ENCODE peak calls at places on chromosomes 4 and X, in ten cellular contexts. J is upper lobe of left lung, O is HCT116, X is heart left ventricle, N is right lobe of liver, Z is body of pancreas, Y is IMR-90, R is K562, P is HepG2, T is GM12878. U is an unnamed sample. For H3K27me3, the result is how much of the 10 kb centered on the place peaks cover.

GRCh38 chr4:155708782-155709181 is 42.1 kb downstream of the GUCY1A1 start:
- ATAC-seq in R (no peak), J (no peak), Y (no peak), Z (no peak), N (no peak), O (no peak), T (no peak), P (no peak), X (no peak), U (no peak)

GRCh38 chr4:60913026-60913425 is 287.1 kb upstream of the ADGRL3 start:
- ATAC-seq in R (no peak), T (no peak), O (no peak), X (no peak), N (no peak), Z (no peak), P (no peak), Y (no peak), J (no peak), U (no peak)

GRCh38 chrX:129600981-129601424 is 53.8 kb downstream of the APLN start:
- ATAC-seq in Y (peak), P (peak), N (peak), Z (no peak), R (peak), X (peak), T (peak), O (peak), J (peak), U (peak)

GRCh38 chrX:6227445-6227820 is 1.2 kb downstream of the NLGN4X start:
- ATAC-seq in R (no peak), O (no peak), Z (no peak), T (no peak), P (no peak), J (no peak), N (no peak), X (no peak), Y (no peak), U (no peak)

GRCh38 chr4:20251061-20251795 is 477 bp upstream of the SLIT2 start:
- ATAC-seq in X (no peak), O (peak), P (peak), T (no peak), R (peak), J (no peak), Y (peak), Z (no peak), N (no peak), U (peak)

GRCh38 chr4:102322736-102323135 is 22.5 kb downstream of the SLC39A8 start:
- ATAC-seq in Y (no peak), Z (no peak), N (no peak), O (no peak), P (no peak), J (no peak), X (no peak), R (peak), T (peak), U (no peak)

GRCh38 chr4:153579872-153580271 is 104.2 kb upstream of the TLR2 start:
- ATAC-seq in T (peak), J (no peak), N (no peak), P (no peak), Z (no peak), Y (no peak), R (no peak), O (no peak), X (no peak), U (no peak)

GRCh38 chr4:147284218-147284617 is 196.7 kb upstream of the EDNRA start:
- ATAC-seq in X (no peak), Y (no peak), Z (no peak), P (no peak), O (no peak), R (no peak), J (no peak), N (no peak), T (no peak), U (no peak)

GRCh38 chr4:20684852-20685763 is 15.2 kb upstream of the PACRGL start:
- ATAC-seq in O (no peak), T (peak), R (peak), Y (peak), J (peak), P (no peak), Z (no peak), N (peak), X (no peak), U (no peak)

GRCh38 chr4:148288448-148288847 is 153.8 kb downstream of the NR3C2 start:
- ATAC-seq in Y (no peak), R (no peak), O (no peak), Z (no peak), J (no peak), T (no peak), N (no peak), X (peak), P (no peak), U (no peak)

DNA sequence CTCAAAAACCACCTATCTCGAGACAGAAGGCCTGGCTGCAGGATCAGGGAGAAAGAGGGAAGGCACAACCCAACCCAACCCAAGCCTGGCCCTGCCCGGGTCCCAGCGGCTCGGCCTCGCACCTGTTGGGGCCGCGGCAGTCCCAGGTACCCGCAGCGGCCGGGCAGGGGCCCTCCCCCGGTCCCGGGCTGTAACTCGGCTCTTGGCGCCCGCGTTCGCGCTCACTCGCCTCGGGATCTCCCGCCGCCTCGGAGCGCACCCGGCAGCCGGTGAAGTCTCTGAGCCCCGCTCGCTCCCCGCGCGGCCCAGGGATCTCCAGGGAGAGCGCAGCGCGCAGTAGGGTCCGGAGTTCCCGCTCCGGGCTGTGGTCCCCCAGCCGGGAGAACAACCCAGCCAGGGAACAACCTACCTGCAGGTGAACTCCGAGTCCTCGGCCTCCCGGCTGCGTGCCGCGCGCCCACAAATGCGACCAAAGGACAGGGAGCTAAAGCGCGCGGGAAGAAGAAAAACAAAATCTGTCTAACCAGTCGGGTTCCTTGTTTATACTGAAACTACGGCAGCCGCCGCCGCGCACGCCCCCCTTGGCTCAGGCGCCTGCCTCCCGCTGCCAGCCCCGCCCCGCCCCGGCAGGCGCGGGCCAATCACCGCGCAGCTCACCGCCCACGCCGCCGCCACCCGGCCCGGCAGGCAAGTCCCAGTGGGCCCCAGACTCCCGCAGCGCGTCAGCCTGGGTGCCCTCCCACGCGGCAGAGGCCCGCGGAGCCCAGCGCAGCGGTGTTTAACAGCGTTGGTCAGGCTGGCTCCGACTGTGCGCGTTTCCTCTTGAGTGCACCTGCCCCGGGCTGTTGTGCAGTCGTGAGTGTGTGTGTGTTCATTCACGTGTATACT is at the start of gene RASGEF1B:
- ATAC-seq in N (peak), X (peak), T (peak), Y (peak), J (peak), R (peak), O (peak), P (peak), Z (peak), U (peak)
- H3K27me3 ChIP-seq in N (under half), X (under half), T (under half), Y (under half), J (under half), R (under half), O (under half), P (under half), Z (under half), U (under half)

GRCh38 chr4:100657187-100657586 is 139.4 kb upstream of the EMCN start:
- ATAC-seq in N (no peak), P (no peak), T (no peak), O (no peak), X (peak), J (no peak), R (no peak), Y (no peak), Z (no peak), U (peak)
- TF ChIP-seq POLR2A in N (no peak), P (no peak), T (no peak), O (no peak), X (no peak), J (no peak), R (no peak), Y (no peak), Z (no peak), U (no peak)

GRCh38 chr4:138263438-138263837 is 21.3 kb upstream of the SLC7A11 start:
- ATAC-seq in X (no peak), O (no peak), T (no peak), Z (no peak), J (no peak), R (peak), N (no peak), Y (no peak), P (peak), U (no peak)

GRCh38 chr4:138267835-138268234 is 25.7 kb upstream of the SLC7A11 start:
- ATAC-seq in N (no peak), X (no peak), Y (no peak), O (no peak), P (no peak), Z (no peak), T (no peak), J (no peak), R (peak), U (no peak)

GRCh38 chr4:138269175-138269574 is 27.0 kb upstream of the SLC7A11 start:
- ATAC-seq in R (no peak), J (no peak), Z (no peak), T (no peak), Y (peak), O (no peak), X (no peak), P (no peak), N (no peak), U (no peak)

GRCh38 chr4:138262058-138262838 is 20.1 kb upstream of the SLC7A11 start:
- ATAC-seq in Y (no peak), J (no peak), R (peak), T (no peak), Z (no peak), O (no peak), X (no peak), N (no peak), P (peak), U (no peak)

GRCh38 chr4:138266948-138267347 is 24.8 kb upstream of the SLC7A11 start:
- ATAC-seq in Z (no peak), T (no peak), P (no peak), X (no peak), Y (no peak), J (no peak), O (no peak), N (no peak), R (no peak), U (no peak)
- H3K27me3 ChIP-seq in Z (under half), T (under half), P (under half), X (under half), Y (under half), J (under half), O (under half), N (under half), R (under half), U (under half)

DNA sequence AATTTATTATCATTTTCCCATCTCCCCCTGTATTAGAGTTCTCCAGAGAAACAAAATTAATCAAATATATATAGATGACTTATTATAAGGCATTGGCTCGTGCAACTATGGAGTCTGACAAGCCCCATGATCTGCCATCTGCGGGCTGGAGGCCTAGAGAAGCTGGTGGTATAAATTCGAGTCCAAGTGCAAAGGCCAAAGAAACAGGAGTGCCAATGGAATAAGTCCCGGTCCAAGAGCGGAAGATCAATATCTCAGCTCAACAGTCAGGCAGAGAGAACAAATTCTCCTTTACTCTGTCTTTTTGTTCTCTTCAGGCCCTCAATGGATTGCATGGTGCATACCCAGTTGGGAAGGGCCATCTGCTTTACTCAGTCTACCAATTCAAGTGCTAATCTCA is 178.8 kb downstream of the NWD2 start:
- ATAC-seq in R (no peak), Y (no peak), T (no peak), Z (no peak), O (no peak), X (no peak), N (peak), J (no peak), P (no peak), U (no peak)
- TF ChIP-seq POLR2A in R (no peak), Y (no peak), T (no peak), Z (no peak), O (no peak), X (no peak), N (no peak), J (no peak), P (no peak), U (no peak)

DNA sequence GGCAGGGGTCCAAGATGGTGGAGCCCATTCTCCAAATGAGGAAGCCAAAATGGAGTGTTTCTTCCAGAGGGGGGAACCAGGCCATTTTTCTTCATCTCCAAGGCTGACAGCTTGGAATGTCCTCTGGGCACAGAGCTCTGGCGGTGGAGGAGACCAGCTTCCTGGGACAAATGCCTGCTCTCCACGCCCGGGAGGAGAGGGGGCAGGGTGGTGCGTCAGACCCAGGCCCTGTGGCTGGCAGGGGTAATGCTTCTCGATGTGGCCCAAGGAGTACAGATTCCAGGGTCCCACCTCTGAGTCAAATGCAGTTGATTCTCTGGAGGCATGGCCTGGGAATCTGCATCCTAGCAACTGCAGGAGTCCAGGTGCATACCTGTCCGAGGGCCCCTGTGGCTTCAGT is 44.6 kb upstream of the ADRA2C start:
- ATAC-seq in T (no peak), J (no peak), N (no peak), P (no peak), R (no peak), Y (no peak), X (no peak), Z (no peak), O (no peak), U (no peak)
- H3K27me3 ChIP-seq in T (under half), J (under half), N (under half), P (under half), R (under half), Y (half or more), X (under half), Z (under half), O (under half), U (half or more)

GRCh38 chrX:107710617-107711391 is 64.8 kb downstream of the TSC22D3 start:
- ATAC-seq in O (no peak), Y (peak), N (peak), R (peak), X (peak), J (peak), P (peak), T (peak), Z (peak), U (peak)

GRCh38 chrX:107714196-107714811 is 61.3 kb downstream of the TSC22D3 start:
- ATAC-seq in J (no peak), N (no peak), P (peak), O (no peak), Z (no peak), R (no peak), Y (no peak), X (no peak), T (peak), U (no peak)

GRCh38 chrX:107713205-107714195 is 62.1 kb downstream of the TSC22D3 start:
- ATAC-seq in O (no peak), P (no peak), R (no peak), N (peak), X (no peak), Z (no peak), T (peak), Y (no peak), J (no peak), U (no peak)

GRCh38 chrX:107711521-107712041 is 64.0 kb downstream of the TSC22D3 start:
- ATAC-seq in Y (no peak), J (peak), O (no peak), Z (peak), R (no peak), T (no peak), P (no peak), N (no peak), X (no peak), U (peak)

GRCh38 chrX:107712231-107713204 is 63.1 kb downstream of the TSC22D3 start:
- ATAC-seq in R (no peak), J (peak), O (no peak), T (no peak), P (no peak), Y (no peak), N (peak), Z (no peak), X (peak), U (peak)
- TF ChIP-seq POLR2A in R (no peak), J (peak), O (no peak), T (no peak), P (no peak), Y (peak), N (peak), Z (peak), X (no peak), U (peak)